ENCODE peak calls at places on chromosomes 13 and 19, in five cellular contexts. One of them, this sample, is unnamed.

GRCh38 chr19:42254083-42254849 is 662 bp downstream of the ERF start:
- DNase-seq in H9: peak
- DNase-seq in uterus: peak
- DNase-seq in HCT116: no peak
- DNase-seq in CD8-positive, alpha-beta T cell: peak
- DNase-seq in this sample: no peak

GRCh38 chr19:53906211-53907192 is 2.6 kb upstream of the CACNG7 start:
- DNase-seq in uterus: no peak
- DNase-seq in H9: peak
- DNase-seq in HCT116: no peak
- DNase-seq in CD8-positive, alpha-beta T cell: peak
- DNase-seq in this sample: no peak

GRCh38 chr13:53405616-53406015 is 377.0 kb downstream of the OLFM4 start:
- DNase-seq in H9: peak
- DNase-seq in uterus: no peak
- DNase-seq in CD8-positive, alpha-beta T cell: no peak
- DNase-seq in HCT116: no peak
- DNase-seq in this sample: no peak

GRCh38 chr19:47433121-47433520 is 13.8 kb upstream of the MEIS3 start:
- DNase-seq in CD8-positive, alpha-beta T cell: no peak
- DNase-seq in HCT116: no peak
- DNase-seq in uterus: no peak
- DNase-seq in H9: no peak
- DNase-seq in this sample: no peak

GRCh38 chr19:2805991-2806649 is 13.5 kb upstream of the ZNF554 start:
- DNase-seq in HCT116: no peak
- DNase-seq in H9: no peak
- DNase-seq in uterus: no peak
- DNase-seq in CD8-positive, alpha-beta T cell: no peak
- DNase-seq in this sample: no peak

GRCh38 chr19:14758816-14759215 is 19.5 kb downstream of the ADGRE2 start:
- DNase-seq in H9: peak
- DNase-seq in HCT116: no peak
- DNase-seq in CD8-positive, alpha-beta T cell: no peak
- DNase-seq in uterus: no peak
- DNase-seq in this sample: peak

GRCh38 chr19:28168557-28168956 is 1044.4 kb downstream of the UQCRFS1 start:
- DNase-seq in H9: peak
- DNase-seq in uterus: no peak
- DNase-seq in CD8-positive, alpha-beta T cell: no peak
- DNase-seq in HCT116: no peak
- DNase-seq in this sample: no peak

GRCh38 chr19:13150187-13150918 is at the start of the genes IER2 and STX10:
- DNase-seq in CD8-positive, alpha-beta T cell: peak
- DNase-seq in HCT116: no peak
- DNase-seq in H9: peak
- DNase-seq in uterus: peak
- DNase-seq in this sample: peak

GRCh38 chr13:32811297-32811800 is 204.9 kb upstream of the KL start:
- DNase-seq in uterus: no peak
- DNase-seq in HCT116: no peak
- DNase-seq in H9: no peak
- DNase-seq in CD8-positive, alpha-beta T cell: no peak
- DNase-seq in this sample: peak

GRCh38 chr19:52369463-52370340 is at the start of gene ZNF880:
- DNase-seq in H9: peak
- DNase-seq in uterus: peak
- DNase-seq in HCT116: no peak
- DNase-seq in CD8-positive, alpha-beta T cell: peak
- DNase-seq in this sample: peak

GRCh38 chr19:44582581-44583265 is 30.6 kb upstream of the IGSF23 start:
- DNase-seq in H9: peak
- DNase-seq in CD8-positive, alpha-beta T cell: no peak
- DNase-seq in HCT116: peak
- DNase-seq in uterus: no peak
- DNase-seq in this sample: no peak

GRCh38 chr13:50787316-50788195 is 55.9 kb downstream of the DLEU7 start:
- DNase-seq in uterus: no peak
- DNase-seq in H9: no peak
- DNase-seq in HCT116: no peak
- DNase-seq in CD8-positive, alpha-beta T cell: no peak
- DNase-seq in this sample: no peak

GRCh38 chr19:10010939-10011338 is 635 bp upstream of the COL5A3 start:
- DNase-seq in HCT116: no peak
- DNase-seq in uterus: no peak
- DNase-seq in CD8-positive, alpha-beta T cell: no peak
- DNase-seq in H9: no peak
- DNase-seq in this sample: no peak

GRCh38 chr19:10593820-10594637 is 6.9 kb upstream of the AP1M2 start:
- DNase-seq in uterus: no peak
- DNase-seq in H9: no peak
- DNase-seq in CD8-positive, alpha-beta T cell: no peak
- DNase-seq in HCT116: no peak
- DNase-seq in this sample: no peak

GRCh38 chr19:56348289-56348877 is 33.7 kb upstream of the ZSCAN5A start:
- DNase-seq in H9: no peak
- DNase-seq in HCT116: peak
- DNase-seq in uterus: no peak
- DNase-seq in CD8-positive, alpha-beta T cell: no peak
- DNase-seq in this sample: no peak

GRCh38 chr19:51503428-51503827 is 1.8 kb upstream of the SIGLEC12 start:
- DNase-seq in uterus: no peak
- DNase-seq in H9: no peak
- DNase-seq in CD8-positive, alpha-beta T cell: no peak
- DNase-seq in HCT116: no peak
- DNase-seq in this sample: no peak

GRCh38 chr19:39398297-39398864 is 7.2 kb downstream of the MED29 start:
- DNase-seq in H9: no peak
- DNase-seq in uterus: peak
- DNase-seq in HCT116: peak
- DNase-seq in CD8-positive, alpha-beta T cell: no peak
- DNase-seq in this sample: peak

GRCh38 chr19:51441410-51442390 is 16.6 kb downstream of the SIGLEC8 start:
- DNase-seq in HCT116: no peak
- DNase-seq in H9: no peak
- DNase-seq in CD8-positive, alpha-beta T cell: peak
- DNase-seq in uterus: no peak
- DNase-seq in this sample: no peak

GRCh38 chr19:3096267-3096901 is 2.2 kb downstream of the GNA11 start:
- DNase-seq in uterus: no peak
- DNase-seq in H9: no peak
- DNase-seq in CD8-positive, alpha-beta T cell: no peak
- DNase-seq in HCT116: no peak
- DNase-seq in this sample: no peak

GRCh38 chr19:56113071-56113632 is 7.9 kb downstream of the ZNF787 start:
- DNase-seq in HCT116: no peak
- DNase-seq in H9: no peak
- DNase-seq in uterus: no peak
- DNase-seq in CD8-positive, alpha-beta T cell: no peak
- DNase-seq in this sample: no peak

GRCh38 chr13:113033498-113033897 is 64.5 kb downstream of the MCF2L start:
- DNase-seq in H9: no peak
- DNase-seq in CD8-positive, alpha-beta T cell: no peak
- DNase-seq in uterus: no peak
- DNase-seq in HCT116: no peak
- DNase-seq in this sample: no peak

GRCh38 chr13:98321356-98321755 is 144.3 kb upstream of the RNF113B start:
- DNase-seq in HCT116: no peak
- DNase-seq in CD8-positive, alpha-beta T cell: no peak
- DNase-seq in H9: no peak
- DNase-seq in uterus: no peak
- DNase-seq in this sample: no peak

GRCh38 chr13:32905063-32905863 is 111.0 kb upstream of the KL start:
- DNase-seq in H9: no peak
- DNase-seq in uterus: no peak
- DNase-seq in CD8-positive, alpha-beta T cell: no peak
- DNase-seq in HCT116: no peak
- DNase-seq in this sample: no peak

GRCh38 chr19:31718041-31718440 is 368.8 kb upstream of the TSHZ3 start:
- DNase-seq in uterus: no peak
- DNase-seq in HCT116: no peak
- DNase-seq in H9: no peak
- DNase-seq in CD8-positive, alpha-beta T cell: no peak
- DNase-seq in this sample: no peak

GRCh38 chr13:44576396-44577235 is 486 bp upstream of the TSC22D1 start:
- DNase-seq in H9: no peak
- DNase-seq in uterus: peak
- DNase-seq in HCT116: no peak
- DNase-seq in CD8-positive, alpha-beta T cell: no peak
- DNase-seq in this sample: no peak

GRCh38 chr19:33927789-33928457 is 131.3 kb downstream of the KCTD15 start:
- DNase-seq in uterus: no peak
- DNase-seq in CD8-positive, alpha-beta T cell: no peak
- DNase-seq in H9: no peak
- DNase-seq in HCT116: no peak
- DNase-seq in this sample: no peak

GRCh38 chr13:110471156-110471832 is 90.2 kb downstream of the RAB20 start:
- DNase-seq in uterus: no peak
- DNase-seq in CD8-positive, alpha-beta T cell: no peak
- DNase-seq in HCT116: no peak
- DNase-seq in H9: no peak
- DNase-seq in this sample: no peak

GRCh38 chr13:64078025-64078424 is 2662.4 kb upstream of the PCDH20 start:
- DNase-seq in H9: no peak
- DNase-seq in CD8-positive, alpha-beta T cell: no peak
- DNase-seq in HCT116: no peak
- DNase-seq in uterus: no peak
- DNase-seq in this sample: no peak

GRCh38 chr13:110653851-110654250 is 38.5 kb downstream of the NAXD start:
- DNase-seq in CD8-positive, alpha-beta T cell: no peak
- DNase-seq in HCT116: no peak
- DNase-seq in uterus: no peak
- DNase-seq in H9: no peak
- DNase-seq in this sample: no peak

GRCh38 chr13:82900453-82900852 is 981.8 kb downstream of the SLITRK1 start:
- DNase-seq in uterus: no peak
- DNase-seq in CD8-positive, alpha-beta T cell: no peak
- DNase-seq in H9: no peak
- DNase-seq in HCT116: no peak
- DNase-seq in this sample: no peak

GRCh38 chr19:1162404-1163282 is 11.4 kb downstream of the SBNO2 start:
- DNase-seq in uterus: no peak
- DNase-seq in H9: no peak
- DNase-seq in CD8-positive, alpha-beta T cell: no peak
- DNase-seq in HCT116: no peak
- DNase-seq in this sample: no peak

GRCh38 chr19:1161716-1162115 is 12.4 kb downstream of the SBNO2 start:
- DNase-seq in HCT116: no peak
- DNase-seq in H9: no peak
- DNase-seq in CD8-positive, alpha-beta T cell: no peak
- DNase-seq in uterus: no peak
- DNase-seq in this sample: no peak

GRCh38 chr19:1157931-1158884 is 15.9 kb downstream of the SBNO2 start:
- DNase-seq in HCT116: no peak
- DNase-seq in CD8-positive, alpha-beta T cell: no peak
- DNase-seq in H9: no peak
- DNase-seq in uterus: no peak
- DNase-seq in this sample: no peak

GRCh38 chr19:1158885-1159448 is 15.1 kb downstream of the SBNO2 start:
- DNase-seq in uterus: no peak
- DNase-seq in CD8-positive, alpha-beta T cell: no peak
- DNase-seq in H9: no peak
- DNase-seq in HCT116: no peak
- DNase-seq in this sample: no peak

DNA sequence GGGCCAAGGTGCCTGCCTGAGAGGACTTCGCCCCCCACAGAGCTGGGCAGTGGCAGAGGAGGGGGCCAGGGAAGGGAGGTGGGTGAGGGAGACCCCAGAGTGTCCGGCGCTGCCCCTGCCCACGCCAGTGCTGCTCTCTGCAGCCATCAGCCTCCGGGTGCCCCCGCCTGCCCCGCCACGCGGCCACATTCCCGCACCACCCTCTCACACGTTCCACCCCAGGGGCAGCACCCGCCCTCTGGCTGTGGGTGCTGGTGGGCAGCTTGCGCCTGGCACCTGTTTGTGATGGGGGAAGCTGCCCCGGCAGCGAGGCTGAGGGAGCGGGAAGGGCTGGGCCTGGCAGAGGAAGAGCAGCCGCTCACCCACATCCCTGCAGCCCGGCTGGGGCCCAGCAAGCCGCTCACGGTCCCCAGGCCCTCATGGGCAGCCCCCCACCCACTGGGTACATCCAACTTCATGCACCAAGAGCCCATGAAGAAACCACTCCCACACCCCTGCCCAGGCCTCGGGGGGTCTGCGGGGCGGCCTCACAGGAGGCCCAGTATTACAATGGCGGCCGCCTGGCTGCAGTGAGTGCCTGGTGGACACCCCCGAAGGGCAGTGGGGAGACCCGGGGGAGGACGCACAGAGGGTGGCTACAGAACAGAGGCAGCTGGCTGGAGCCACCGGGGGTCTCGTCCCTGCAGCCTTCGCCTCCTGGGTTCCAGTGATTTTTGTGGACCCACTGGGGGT is 14.0 kb downstream of the SBNO2 start:
- DNase-seq in HCT116: no peak
- DNase-seq in H9: no peak
- DNase-seq in CD8-positive, alpha-beta T cell: no peak
- DNase-seq in uterus: no peak
- DNase-seq in this sample: no peak
- H3K27ac ChIP-seq in HCT116: no peak
- H3K27ac ChIP-seq in H9: no peak
- H3K27ac ChIP-seq in CD8-positive, alpha-beta T cell: no peak
- H3K27ac ChIP-seq in uterus: no peak
- H3K27ac ChIP-seq in this sample: no peak

GRCh38 chr13:31035162-31035951 is 102.9 kb downstream of the TEX26 start:
- DNase-seq in HCT116: no peak
- DNase-seq in H9: no peak
- DNase-seq in CD8-positive, alpha-beta T cell: no peak
- DNase-seq in uterus: peak
- DNase-seq in this sample: no peak
- H3K27ac ChIP-seq in HCT116: no peak
- H3K27ac ChIP-seq in H9: no peak
- H3K27ac ChIP-seq in CD8-positive, alpha-beta T cell: no peak
- H3K27ac ChIP-seq in uterus: no peak
- H3K27ac ChIP-seq in this sample: no peak

GRCh38 chr13:97224544-97225324 is 2.6 kb downstream of the MBNL2 start:
- DNase-seq in CD8-positive, alpha-beta T cell: no peak
- DNase-seq in uterus: no peak
- DNase-seq in HCT116: no peak
- DNase-seq in H9: no peak
- DNase-seq in this sample: no peak
- H3K27ac ChIP-seq in CD8-positive, alpha-beta T cell: peak
- H3K27ac ChIP-seq in uterus: peak
- H3K27ac ChIP-seq in HCT116: peak
- H3K27ac ChIP-seq in H9: no peak
- H3K27ac ChIP-seq in this sample: peak

DNA sequence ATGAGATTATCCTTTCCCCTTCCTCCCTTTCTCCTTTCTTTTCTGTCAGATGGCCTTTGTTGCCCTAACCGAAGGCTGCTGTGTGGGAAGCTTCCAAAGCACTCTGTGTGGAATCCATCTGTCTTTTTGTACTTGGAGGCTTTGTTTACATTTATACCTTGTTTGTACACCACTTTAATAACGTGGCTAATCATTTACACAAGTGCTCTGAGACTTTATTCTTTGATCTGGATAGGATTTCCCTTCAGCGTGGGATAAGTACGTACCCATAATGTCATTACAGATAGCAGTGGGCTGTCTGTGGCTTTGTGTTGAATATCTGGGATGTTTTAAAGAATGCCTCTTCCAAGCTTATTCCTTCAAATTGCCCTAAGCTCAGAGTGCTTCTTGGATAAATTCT is 684.7 kb upstream of the SLITRK5 start:
- DNase-seq in CD8-positive, alpha-beta T cell: no peak
- DNase-seq in HCT116: no peak
- DNase-seq in uterus: no peak
- DNase-seq in H9: no peak
- DNase-seq in this sample: no peak
- H3K27ac ChIP-seq in CD8-positive, alpha-beta T cell: no peak
- H3K27ac ChIP-seq in HCT116: no peak
- H3K27ac ChIP-seq in uterus: no peak
- H3K27ac ChIP-seq in H9: no peak
- H3K27ac ChIP-seq in this sample: no peak